ENCODE peak calls at places on chromosomes 13 and 19, in nine cellular contexts. Q, G, Y, S, D, F, J, U and X are unnamed samples.
A peak's percentile ranks its signal among the peaks of the same experiment; 100 is the strongest.

GRCh38 chr13:110782185-110782584 is 68.7 kb downstream of the ING1 start:
- DNase-seq in D (no peak), U (no peak), J (no peak), G (no peak), Q (no peak), F (no peak), S (no peak), Y (no peak), X (no peak)

GRCh38 chr19:743168-743687 is 7.7 kb upstream of the MISP start:
- DNase-seq in J (no peak), F (no peak), Y (no peak), G (no peak), Q (no peak), D (no peak), S (no peak), U (no peak), X (no peak)

GRCh38 chr13:80132741-80133601 is 208.0 kb downstream of the SPRY2 start:
- DNase-seq in F (peak; percentile 74), G (no peak), J (no peak), D (no peak), Q (peak; percentile 44), S (no peak), Y (no peak), U (peak; percentile 56), X (no peak)

GRCh38 chr13:50712882-50713281 is 130.6 kb downstream of the DLEU7 start:
- DNase-seq in J (no peak), S (no peak), G (no peak), Y (no peak), F (no peak), U (no peak), Q (no peak), D (no peak), X (no peak)

GRCh38 chr13:18996221-18996620 is 185.4 kb downstream of the TUBA3C start:
- DNase-seq in Q (no peak), G (no peak), Y (no peak), J (no peak), S (no peak), F (no peak), D (no peak), U (no peak), X (no peak)

GRCh38 chr13:71249031-71249430 is 618.0 kb downstream of the DACH1 start:
- DNase-seq in U (no peak), J (no peak), D (no peak), S (no peak), F (no peak), Y (no peak), G (no peak), Q (no peak), X (no peak)

GRCh38 chr13:20814224-20814910 is 40.6 kb upstream of the EEF1AKMT1 start:
- DNase-seq in Q (peak; percentile 89), F (peak; percentile 88), J (no peak), G (no peak), D (no peak), Y (no peak), S (no peak), U (peak; percentile 92), X (peak; percentile 68)

GRCh38 chr19:13984186-13984585 is 21.9 kb downstream of the RFX1 start:
- DNase-seq in U (no peak), F (no peak), Y (no peak), D (no peak), G (no peak), Q (no peak), J (no peak), S (no peak), X (no peak)

GRCh38 chr19:35066691-35067563 is 25.4 kb downstream of the HPN start:
- DNase-seq in U (peak; percentile 92), D (peak; percentile 91), F (peak; percentile 79), Q (peak; percentile 96), G (peak; percentile 96), S (peak; percentile 89), Y (peak; percentile 94), J (peak; percentile 77), X (no peak)

GRCh38 chr19:789473-790052 is 7.7 kb upstream of the PTBP1 start:
- DNase-seq in F (no peak), J (peak; percentile 48), Y (no peak), S (no peak), D (no peak), U (no peak), Q (no peak), G (no peak), X (no peak)

GRCh38 chr13:26563713-26564112 is 6.2 kb downstream of the WASF3 start:
- DNase-seq in S (no peak), U (no peak), J (no peak), D (no peak), G (no peak), Q (no peak), F (no peak), Y (no peak), X (no peak)

GRCh38 chr19:51337861-51338562 is 3.9 kb downstream of the VSIG10L start:
- DNase-seq in D (no peak), Y (no peak), Q (no peak), F (no peak), J (no peak), U (no peak), G (no peak), S (no peak), X (no peak)

GRCh38 chr19:3507371-3508120 is 1.4 kb downstream of the FZR1 start:
- DNase-seq in Y (peak; percentile 25), F (no peak), J (no peak), U (peak; percentile 58), Q (no peak), G (peak; percentile 35), D (no peak), S (peak; percentile 30), X (no peak)

GRCh38 chr13:39600766-39601165 is 2.2 kb downstream of the LHFPL6 start:
- DNase-seq in S (no peak), D (no peak), Q (peak; percentile 47), J (no peak), F (no peak), U (peak; percentile 19), G (no peak), Y (no peak), X (no peak)